ENCODE peak calls at places on chromosomes 6 and 20, in four cellular contexts. J is CD8-positive, alpha-beta memory T cell; D is iris pigment epithelial cell; T is stimulated activated naive CD8-positive, alpha-beta T cell treated with anti-CD3 and anti-CD28 coated beads, Interleukin-15, Interleukin-2, amounts not matched to agents 100 U/mL and 50 U/mL, for 24 hours. O is an unnamed sample.
A peak's percentile ranks its signal among the peaks of the same experiment; 100 is the strongest.

GRCh38 chr20:23061713-23062561 is 12.5 kb upstream of the THBD start:
- DNase-seq in J (no peak), D (peak; percentile 78), T (no peak), O (no peak)

GRCh38 chr6:30175765-30176164 is 12.4 kb downstream of the TRIM15 start:
- DNase-seq in J (no peak), D (no peak), T (no peak), O (no peak)

GRCh38 chr6:165308926-165309731 is at the start of gene C6orf118:
- DNase-seq in J (no peak), D (peak; percentile 70), T (no peak), O (no peak)

GRCh38 chr6:35213824-35214756 is at the start of gene SCUBE3:
- DNase-seq in J (no peak), D (peak; percentile 43), T (peak; percentile 12), O (peak; percentile 76)

GRCh38 chr20:61117725-61118124 is 134.3 kb upstream of the CDH4 start:
- DNase-seq in J (no peak), D (peak; percentile 3), T (no peak), O (no peak)

GRCh38 chr20:11302436-11302835 is 615.3 kb upstream of the BTBD3 start:
- DNase-seq in J (no peak), D (peak; percentile 72), T (no peak), O (no peak)

GRCh38 chr6:13372688-13373487 is 44.6 kb upstream of the TBC1D7 start:
- DNase-seq in J (no peak), D (no peak), T (no peak), O (no peak)

GRCh38 chr20:38286586-38287502 is 17.1 kb upstream of the BPI start:
- DNase-seq in J (no peak), D (peak; percentile 71), T (no peak), O (no peak)

GRCh38 chr6:144581807-144582537 is 296.8 kb downstream of the UTRN start:
- DNase-seq in J (no peak), D (peak; percentile 51), T (no peak), O (peak; percentile 20)

GRCh38 chr6:355373-355772 is 36.2 kb upstream of the IRF4 start:
- DNase-seq in J (no peak), D (no peak), T (no peak), O (no peak)

GRCh38 chr6:69973763-69974162 is 107.4 kb downstream of the COL19A1 start:
- DNase-seq in J (no peak), D (no peak), T (no peak), O (no peak)

GRCh38 chr6:116139917-116140316 is 14.0 kb upstream of the COL10A1 start:
- DNase-seq in J (no peak), D (no peak), T (no peak), O (no peak)

GRCh38 chr20:59560588-59561227 is 43.6 kb upstream of the PHACTR3 start:
- DNase-seq in J (no peak), D (peak; percentile 32), T (no peak), O (peak; percentile 66)

GRCh38 chr6:35688605-35689322 is at the start of gene FKBP5:
- DNase-seq in J (peak; percentile 91), D (peak; percentile 92), T (peak; percentile 95), O (peak; percentile 97)

GRCh38 chr20:11544029-11544678 is 373.5 kb upstream of the BTBD3 start:
- DNase-seq in J (no peak), D (peak; percentile 71), T (peak; percentile 5), O (peak; percentile 56)

GRCh38 chr20:3315110-3315509 is 76.1 kb upstream of the SLC4A11 start:
- DNase-seq in J (no peak), D (no peak), T (no peak), O (no peak)

GRCh38 chr6:132962936-132963579 is 148.7 kb downstream of the RPS12 start:
- DNase-seq in J (peak; percentile 56), D (peak; percentile 62), T (peak; percentile 74), O (peak; percentile 23)

GRCh38 chr6:154111025-154111424 is 72.0 kb downstream of the OPRM1 start:
- DNase-seq in J (no peak), D (no peak), T (no peak), O (no peak)

GRCh38 chr6:154993026-154993425 is 2.1 kb upstream of the TIAM2 start:
- DNase-seq in J (no peak), D (peak; percentile 57), T (no peak), O (no peak)

GRCh38 chr6:105994522-105995402 is 91.4 kb upstream of the PRDM1 start:
- DNase-seq in J (peak; percentile 68), D (peak; percentile 56), T (peak; percentile 61), O (peak; percentile 50)

GRCh38 chr6:165940366-165940765 is 227.3 kb downstream of the TBXT start:
- DNase-seq in J (no peak), D (no peak), T (no peak), O (no peak)

GRCh38 chr6:96015791-96016776 is at the start of gene FUT9:
- DNase-seq in J (no peak), D (no peak), T (no peak), O (no peak)

GRCh38 chr6:113879186-113880096 is 22.3 kb downstream of the MARCKS start:
- DNase-seq in J (no peak), D (peak; percentile 86), T (peak; percentile 6), O (peak; percentile 37)

GRCh38 chr6:27078734-27079357 is 168.7 kb upstream of the PRSS16 start:
- DNase-seq in J (peak; percentile 51), D (peak; percentile 71), T (peak; percentile 57), O (peak; percentile 30)

GRCh38 chr6:69594405-69594804 is 202.4 kb downstream of the LMBRD1 start:
- DNase-seq in J (no peak), D (no peak), T (no peak), O (no peak)

GRCh38 chr20:42441196-42441861 is 748.4 kb downstream of the PTPRT start:
- DNase-seq in J (no peak), D (no peak), T (no peak), O (no peak)

GRCh38 chr6:157326979-157327378 is 3.7 kb upstream of the TMEM242 start:
- DNase-seq in J (no peak), D (peak; percentile 85), T (no peak), O (peak; percentile 47)